ENCODE peak calls at places on chromosomes 6 and 20, in eight cellular contexts. H is stomach; Z is HAP-1; K is RWPE1; V is stimulated activated CD8-positive, alpha-beta memory T cell treated with anti-CD3 and anti-CD28 coated beads, Interleukin-15, amount 100 ng/mL, for 4 hours; P is activated T-helper 1 cell treated with anti-CD3 and anti-CD28 coated beads, Interleukin-12 subunit alpha, Interleukin-12 subunit beta, Interleukin-2, Interleukin-4 antibody, amounts not matched to agents 30 ng/mL and 10 ng/mL and 1 ng/mL, durations not matched to agents 14 hours and 24 hours and 36 hours; T is occipital lobe; I is iris pigment epithelial cell. S is an unnamed sample.

GRCh38 chr20:57742506-57743180 is 32.8 kb upstream of the PMEPA1 start:
- DNase-seq in H (no peak), Z (no peak), K (no peak), V (no peak), P (no peak), T (no peak), I (no peak), S (no peak)

GRCh38 chr20:59438201-59438600 is 137.8 kb downstream of the EDN3 start:
- DNase-seq in H (no peak), Z (peak; percentile 18), K (no peak), V (no peak), P (no peak), T (no peak), I (no peak), S (no peak)

GRCh38 chr6:170516783-170517616 is 36.1 kb downstream of the PSMB1 start:
- DNase-seq in H (peak; percentile 52), Z (peak; percentile 72), K (peak; percentile 26), V (peak; percentile 13), P (peak; percentile 8), T (peak; percentile 3), I (peak; percentile 78), S (peak; percentile 14)

GRCh38 chr20:22763257-22763906 is 179.0 kb upstream of the FOXA2 start:
- DNase-seq in H (peak; percentile 60), Z (no peak), K (peak; percentile 89), V (no peak), P (no peak), T (no peak), I (peak; percentile 23), S (no peak)

GRCh38 chr20:37534401-37535157 is 6.9 kb upstream of the BLCAP start:
- DNase-seq in H (peak; percentile 46), Z (peak; percentile 76), K (peak; percentile 70), V (no peak), P (peak; percentile 36), T (peak; percentile 17), I (peak; percentile 83), S (peak; percentile 57)

GRCh38 chr6:108795814-108796213 is 52.4 kb upstream of the ARMC2 start:
- DNase-seq in H (no peak), Z (no peak), K (no peak), V (no peak), P (no peak), T (no peak), I (no peak), S (no peak)

GRCh38 chr6:138267971-138268895 is 49.9 kb upstream of the PBOV1 start:
- DNase-seq in H (no peak), Z (no peak), K (no peak), V (no peak), P (no peak), T (no peak), I (no peak), S (no peak)

GRCh38 chr20:58875541-58876134 is 23.1 kb downstream of the GNAS start:
- DNase-seq in H (no peak), Z (no peak), K (peak; percentile 94), V (no peak), P (no peak), T (no peak), I (peak; percentile 64), S (no peak)

GRCh38 chr20:49490689-49491088 is 8.2 kb upstream of the KCNB1 start:
- DNase-seq in H (no peak), Z (no peak), K (no peak), V (no peak), P (no peak), T (no peak), I (no peak), S (no peak)

GRCh38 chr6:75315978-75316377 is 31.4 kb upstream of the TMEM30A start:
- DNase-seq in H (no peak), Z (no peak), K (no peak), V (no peak), P (no peak), T (no peak), I (no peak), S (no peak)

GRCh38 chr20:18314786-18315406 is 26.6 kb downstream of the ZNF133 start:
- DNase-seq in H (no peak), Z (no peak), K (peak; percentile 96), V (no peak), P (no peak), T (no peak), I (peak; percentile 79), S (no peak)

GRCh38 chr6:72835749-72836148 is 213.9 kb downstream of the KCNQ5 start:
- DNase-seq in H (no peak), Z (no peak), K (no peak), V (no peak), P (no peak), T (no peak), I (no peak), S (no peak)

GRCh38 chr20:10504893-10505292 is 69.8 kb downstream of the SLX4IP start:
- DNase-seq in H (no peak), Z (no peak), K (no peak), V (no peak), P (no peak), T (no peak), I (peak; percentile 72), S (no peak)

GRCh38 chr6:87093651-87094050 is 1.3 kb downstream of the CGA start:
- DNase-seq in H (no peak), Z (no peak), K (no peak), V (no peak), P (no peak), T (no peak), I (peak; percentile 20), S (no peak)